ENCODE peak calls at places on chromosomes 12 and 14, in eight cellular contexts. V is lung; N is psoas muscle; W is activated T-cell treated with anti-CD3 and anti-CD28 coated beads, Interleukin-2, amount 50 U/mL, for 48 hours; J is RWPE1; M is NCI-H226; Y is skeletal muscle cell; Z is retina. P is an unnamed sample.

GRCh38 chr14:58755026-58755929 is 117.5 kb downstream of the DACT1 start:
- DNase-seq in W (no peak), J (no peak), N (no peak), M (no peak), Y (no peak), V (no peak), Z (no peak), P (no peak)

GRCh38 chr12:18262514-18262913 is 1.2 kb downstream of the PIK3C2G start:
- DNase-seq in N (no peak), W (no peak), Z (no peak), J (peak; percentile 13), M (no peak), V (no peak), Y (no peak), P (peak; percentile 60)

GRCh38 chr12:79138872-79139271 is 274.3 kb downstream of the SYT1 start:
- DNase-seq in M (no peak), W (no peak), Z (no peak), J (no peak), Y (no peak), V (no peak), N (no peak), P (no peak)

GRCh38 chr12:6696690-6697583 is 3.7 kb downstream of the PIANP start:
- DNase-seq in Z (no peak), V (no peak), N (no peak), W (no peak), Y (no peak), J (no peak), M (no peak), P (no peak)

GRCh38 chr12:40647651-40648050 is 44.6 kb upstream of the CNTN1 start:
- DNase-seq in W (no peak), N (no peak), Z (no peak), Y (no peak), J (peak; percentile 16), V (no peak), M (no peak), P (no peak)

GRCh38 chr12:130971871-130972588 is 18.3 kb downstream of the ADGRD1 start:
- DNase-seq in W (no peak), V (no peak), J (no peak), Z (no peak), Y (no peak), M (no peak), N (no peak), P (no peak)

GRCh38 chr12:121990692-121991603 is 30.7 kb upstream of the BCL7A start:
- DNase-seq in V (peak; percentile 48), N (no peak), W (peak; percentile 66), Z (peak; percentile 39), Y (no peak), M (no peak), J (no peak), P (no peak)

GRCh38 chr14:88934231-88934898 is 109.9 kb downstream of the TTC8 start:
- DNase-seq in M (no peak), Z (no peak), V (no peak), W (no peak), Y (no peak), J (no peak), N (no peak), P (no peak)

GRCh38 chr12:122099856-122100255 is 21.3 kb downstream of the MLXIP start:
- DNase-seq in N (no peak), W (no peak), Z (no peak), J (no peak), V (no peak), M (no peak), Y (no peak), P (no peak)

GRCh38 chr14:83556746-83557460 is 1973.0 kb upstream of the FLRT2 start:
- DNase-seq in Y (no peak), V (no peak), W (no peak), M (peak; percentile 80), N (no peak), Z (no peak), J (no peak), P (peak; percentile 11)

GRCh38 chr12:76670776-76671175 is 93.1 kb upstream of the ZDHHC17 start:
- DNase-seq in Z (no peak), Y (no peak), N (no peak), W (no peak), V (no peak), J (peak; percentile 9), M (peak; percentile 56), P (peak; percentile 74)

GRCh38 chr12:32854097-32854496 is 42.5 kb downstream of the PKP2 start:
- DNase-seq in Z (no peak), W (no peak), Y (no peak), J (no peak), M (no peak), N (no peak), V (no peak), P (no peak)

GRCh38 chr12:109645194-109645593 is 68.4 kb upstream of the FAM222A start:
- DNase-seq in Z (no peak), N (no peak), J (no peak), Y (no peak), W (no peak), V (no peak), M (no peak), P (no peak)

GRCh38 chr12:22477894-22478287 is 66.5 kb downstream of the C2CD5 start:
- DNase-seq in Y (no peak), W (no peak), J (no peak), Z (no peak), V (no peak), M (no peak), N (no peak), P (no peak)

GRCh38 chr14:71471604-71472003 is 460.6 kb upstream of the RGS6 start:
- DNase-seq in M (no peak), Y (no peak), Z (no peak), W (no peak), N (no peak), J (no peak), V (no peak), P (peak; percentile 81)

GRCh38 chr12:116863275-116863767 is 17.9 kb downstream of the HRK start:
- DNase-seq in M (no peak), V (no peak), J (no peak), W (peak; percentile 43), Y (no peak), N (no peak), Z (no peak), P (no peak)

GRCh38 chr12:593396-593976 is 69.8 kb downstream of the NINJ2 start:
- DNase-seq in J (no peak), Y (no peak), N (no peak), M (no peak), V (no peak), W (no peak), Z (no peak), P (no peak)

GRCh38 chr12:76006028-76006916 is 25.3 kb downstream of the PHLDA1 start:
- DNase-seq in N (no peak), Y (no peak), M (no peak), V (no peak), W (no peak), J (no peak), Z (no peak), P (no peak)

GRCh38 chr14:59275668-59276067 is 87.2 kb downstream of the DAAM1 start:
- DNase-seq in V (no peak), M (peak; percentile 87), Z (no peak), Y (peak; percentile 78), J (peak; percentile 70), W (no peak), N (no peak), P (peak; percentile 92)

GRCh38 chr12:153080-153746 is 60.7 kb downstream of the SLC6A12 start:
- DNase-seq in M (peak; percentile 29), J (peak; percentile 46), W (peak; percentile 80), N (peak; percentile 47), V (peak; percentile 49), Y (no peak), Z (peak; percentile 79), P (peak; percentile 47)

GRCh38 chr12:109448707-109449390 is 28.3 kb downstream of the KCTD10 start:
- DNase-seq in Y (no peak), V (no peak), Z (no peak), W (no peak), J (no peak), N (no peak), M (no peak), P (no peak)

GRCh38 chr12:25337916-25338315 is 87.2 kb upstream of the KRAS start:
- DNase-seq in V (no peak), J (no peak), Y (no peak), M (no peak), N (no peak), Z (no peak), W (no peak), P (no peak)

GRCh38 chr12:77947326-77947725 is 116.6 kb downstream of the NAV3 start:
- DNase-seq in Z (no peak), M (peak; percentile 78), N (no peak), J (peak; percentile 35), Y (no peak), W (no peak), V (no peak), P (peak; percentile 72)

GRCh38 chr12:131604146-131604844 is 106.6 kb upstream of the SFSWAP start:
- DNase-seq in Y (no peak), V (no peak), Z (peak; percentile 68), M (no peak), N (no peak), W (peak; percentile 52), J (no peak), P (no peak)

GRCh38 chr14:69877492-69877891 is 1.7 kb upstream of the SMOC1 start:
- DNase-seq in Z (peak; percentile 28), N (no peak), Y (no peak), J (no peak), M (no peak), W (no peak), V (no peak), P (peak; percentile 11)

GRCh38 chr12:26935636-26936378 is 2.0 kb downstream of the INTS13 start:
- DNase-seq in N (no peak), W (no peak), Z (no peak), M (no peak), V (no peak), J (no peak), Y (no peak), P (no peak)

GRCh38 chr12:87332987-87333761 is 696.0 kb downstream of the C12orf50 start:
- DNase-seq in M (peak; percentile 14), Y (no peak), W (no peak), Z (no peak), N (no peak), J (no peak), V (no peak), P (peak; percentile 19)

GRCh38 chr12:124913474-124914391 is 717 bp downstream of the UBC start:
- DNase-seq in W (peak; percentile 94), N (peak; percentile 88), M (peak; percentile 71), J (no peak), Z (peak; percentile 81), V (peak; percentile 91), Y (no peak), P (peak; percentile 76)

GRCh38 chr14:52840916-52841315 is 49.5 kb upstream of the GNPNAT1 start:
- DNase-seq in J (peak; percentile 33), N (no peak), Y (peak; percentile 43), M (peak; percentile 86), Z (no peak), W (no peak), V (no peak), P (peak; percentile 72)

GRCh38 chr12:32201996-32202395 is 95.3 kb downstream of the BICD1 start:
- DNase-seq in W (no peak), Y (no peak), Z (no peak), J (no peak), V (no peak), N (no peak), M (no peak), P (no peak)

GRCh38 chr12:104303538-104304151 is at the start of gene EID3:
- DNase-seq in J (peak; percentile 74), V (peak; percentile 86), M (peak; percentile 59), N (peak; percentile 92), W (peak; percentile 94), Z (peak; percentile 90), Y (peak; percentile 48), P (no peak)

GRCh38 chr14:39876935-39877334 is 444.7 kb upstream of the FBXO33 start:
- DNase-seq in J (no peak), Z (no peak), N (no peak), V (no peak), Y (no peak), W (no peak), M (no peak), P (no peak)

GRCh38 chr14:61188936-61189808 is 92.0 kb downstream of the TMEM30B start:
- DNase-seq in M (peak; percentile 16), J (no peak), Z (peak; percentile 72), Y (peak; percentile 31), W (peak; percentile 65), V (peak; percentile 38), N (peak; percentile 76), P (peak; percentile 74)

GRCh38 chr12:80033457-80033856 is 65.9 kb upstream of the OTOGL start:
- DNase-seq in W (no peak), Z (no peak), N (no peak), J (peak; percentile 27), M (peak; percentile 91), V (no peak), Y (peak; percentile 83), P (peak; percentile 86)